ENCODE peak calls at places on chromosome 1, in nine cellular contexts. M is mesothelial cell of epicardium, S is omental fat pad, C is fibroblast of lung, L is fibroblast of pulmonary artery, E is lower lobe of right lung, Y is neural progenitor cell, Z is upper lobe of right lung, K is cardiac fibroblast. P is an unnamed sample.
A peak's percentile ranks its signal among the peaks of the same experiment; 100 is the strongest.

GRCh38 chr1:192724670-192725069 is 84.2 kb upstream of the RGS2 start:
- DNase-seq in M (no peak), S (no peak), C (no peak), L (no peak), E (no peak), Y (no peak), Z (no peak), K (no peak), P (peak; percentile 69)

GRCh38 chr1:224769987-224770693 is 154.0 kb downstream of the CNIH3 start:
- DNase-seq in M (no peak), S (no peak), C (peak; percentile 85), L (peak; percentile 60), E (no peak), Y (no peak), Z (no peak), K (peak; percentile 46), P (peak; percentile 63)

GRCh38 chr1:234599617-234600417 is 10.2 kb downstream of the IRF2BP2 start:
- DNase-seq in M (peak; percentile 76), S (peak; percentile 46), C (peak; percentile 89), L (peak; percentile 87), E (peak; percentile 89), Y (peak; percentile 96), Z (peak; percentile 94), K (peak; percentile 92), P (peak; percentile 92)

GRCh38 chr1:178311164-178311563 is 185.6 kb downstream of the CLEC20A start:
- DNase-seq in M (no peak), S (no peak), C (peak; percentile 33), L (peak; percentile 20), E (no peak), Y (no peak), Z (no peak), K (peak; percentile 46), P (no peak)

GRCh38 chr1:84768634-84769033 is 78.4 kb upstream of the SSX2IP start:
- DNase-seq in M (no peak), S (no peak), C (no peak), L (no peak), E (no peak), Y (no peak), Z (no peak), K (no peak), P (no peak)

GRCh38 chr1:1291611-1292441 is 11.6 kb downstream of the SCNN1D start:
- DNase-seq in M (peak; percentile 82), S (no peak), C (peak; percentile 59), L (peak; percentile 70), E (peak; percentile 78), Y (peak; percentile 83), Z (peak; percentile 82), K (peak; percentile 73), P (peak; percentile 41)

GRCh38 chr1:205298191-205298994 is 23.2 kb downstream of the NUAK2 start:
- DNase-seq in M (peak; percentile 62), S (no peak), C (peak; percentile 86), L (peak; percentile 97), E (no peak), Y (peak; percentile 83), Z (no peak), K (peak; percentile 95), P (peak; percentile 95)

GRCh38 chr1:151828931-151829330 is 2.7 kb downstream of the RORC start:
- DNase-seq in M (peak; percentile 51), S (no peak), C (no peak), L (peak; percentile 62), E (peak; percentile 65), Y (peak; percentile 88), Z (no peak), K (peak; percentile 75), P (peak; percentile 29)

GRCh38 chr1:207670997-207671396 is 26.1 kb downstream of the CR1L start:
- DNase-seq in M (no peak), S (no peak), C (no peak), L (no peak), E (no peak), Y (no peak), Z (no peak), K (no peak), P (no peak)

GRCh38 chr1:207669469-207670111 is 24.7 kb downstream of the CR1L start:
- DNase-seq in M (no peak), S (no peak), C (no peak), L (no peak), E (no peak), Y (no peak), Z (no peak), K (no peak), P (no peak)

GRCh38 chr1:207670192-207670591 is 25.3 kb downstream of the CR1L start:
- DNase-seq in M (no peak), S (no peak), C (no peak), L (no peak), E (no peak), Y (no peak), Z (no peak), K (no peak), P (no peak)

GRCh38 chr1:207673399-207673798 is 28.5 kb downstream of the CR1L start:
- DNase-seq in M (no peak), S (no peak), C (no peak), L (no peak), E (no peak), Y (no peak), Z (no peak), K (no peak), P (no peak)

DNA sequence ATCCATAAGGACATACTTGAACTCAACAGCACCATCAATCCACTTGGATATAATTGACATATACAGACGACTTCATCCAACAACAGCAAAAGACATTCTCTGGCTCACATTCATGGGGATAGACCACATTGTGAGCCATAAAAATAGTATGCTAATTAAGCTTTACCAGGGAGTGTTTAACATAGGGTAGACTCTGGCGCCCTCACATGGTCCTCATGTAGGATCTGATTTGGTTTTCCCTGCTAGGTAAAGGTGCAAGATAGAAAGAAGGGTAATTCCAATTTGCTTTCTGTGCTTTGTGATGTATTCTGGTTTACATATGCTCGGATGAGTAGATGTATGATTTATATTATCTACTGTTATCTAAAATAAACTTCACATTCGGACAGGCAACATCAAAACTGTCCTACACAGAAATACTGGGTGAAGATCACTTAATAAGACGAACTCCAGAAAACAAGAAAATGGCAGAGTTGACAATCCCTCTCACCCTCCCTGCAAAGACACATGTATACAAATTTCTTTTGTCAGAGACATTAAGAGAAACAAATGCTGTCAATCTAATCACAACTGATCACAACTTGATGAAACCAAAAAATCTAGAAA is 27.7 kb downstream of the CR1L start:
- DNase-seq in M (no peak), S (no peak), C (peak; percentile 57), L (peak; percentile 37), E (no peak), Y (peak; percentile 70), Z (no peak), K (peak; percentile 28), P (peak; percentile 14)
- TF ChIP-seq CTCF in M (no peak), S (no peak), C (peak; percentile 57), L (peak; percentile 37), E (peak; percentile 40), Y (peak; percentile 81), Z (peak; percentile 49), K (peak; percentile 32), P (peak; percentile 43)

DNA sequence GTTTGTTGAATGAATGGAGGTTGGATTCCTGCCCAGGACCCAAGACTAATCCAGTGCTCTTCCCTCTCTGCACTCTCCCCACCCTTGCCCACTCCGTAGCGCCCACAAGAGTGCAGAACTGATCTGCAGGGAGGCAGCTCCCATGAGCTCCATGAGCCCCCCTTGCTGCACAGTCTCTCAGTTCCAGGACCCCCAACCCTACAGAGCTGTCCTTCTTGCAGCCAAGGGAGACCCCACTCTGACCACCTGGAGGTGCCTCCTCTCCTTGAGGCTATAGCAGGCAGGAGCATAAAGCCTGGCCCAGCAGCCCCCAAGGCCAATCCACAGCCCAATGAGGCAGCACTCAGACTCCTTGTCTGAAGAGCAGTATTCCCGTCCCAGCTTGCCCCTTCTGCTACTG is 209.2 kb upstream of the ZC3H12A start:
- DNase-seq in M (no peak), S (no peak), C (no peak), L (no peak), E (no peak), Y (no peak), Z (no peak), K (no peak), P (no peak)
- TF ChIP-seq CTCF in M (no peak), S (no peak), C (no peak), L (no peak), E (no peak), Y (no peak), Z (no peak), K (no peak), P (no peak)

GRCh38 chr1:241815957-241816356 is 32.0 kb upstream of the EXO1 start:
- DNase-seq in M (no peak), S (no peak), C (no peak), L (no peak), E (no peak), Y (no peak), Z (no peak), K (no peak), P (no peak)
- TF ChIP-seq CTCF in M (no peak), S (no peak), C (no peak), L (no peak), E (no peak), Y (no peak), Z (no peak), K (no peak), P (no peak)

GRCh38 chr1:156121441-156121840 is 6.9 kb downstream of the LMNA start:
- DNase-seq in M (no peak), S (no peak), C (no peak), L (no peak), E (no peak), Y (no peak), Z (no peak), K (no peak), P (no peak)

GRCh38 chr1:156122086-156122485 is 7.6 kb downstream of the LMNA start:
- DNase-seq in M (no peak), S (no peak), C (no peak), L (no peak), E (no peak), Y (no peak), Z (no peak), K (no peak), P (no peak)

GRCh38 chr1:156124557-156125483 is 10.3 kb downstream of the LMNA start:
- DNase-seq in M (no peak), S (no peak), C (peak; percentile 48), L (no peak), E (peak; percentile 78), Y (no peak), Z (peak; percentile 80), K (peak; percentile 67), P (peak; percentile 69)

GRCh38 chr1:156122519-156123355 is 8.2 kb downstream of the LMNA start:
- DNase-seq in M (no peak), S (peak; percentile 69), C (peak; percentile 94), L (peak; percentile 92), E (peak; percentile 75), Y (peak; percentile 29), Z (peak; percentile 84), K (peak; percentile 94), P (peak; percentile 92)

DNA sequence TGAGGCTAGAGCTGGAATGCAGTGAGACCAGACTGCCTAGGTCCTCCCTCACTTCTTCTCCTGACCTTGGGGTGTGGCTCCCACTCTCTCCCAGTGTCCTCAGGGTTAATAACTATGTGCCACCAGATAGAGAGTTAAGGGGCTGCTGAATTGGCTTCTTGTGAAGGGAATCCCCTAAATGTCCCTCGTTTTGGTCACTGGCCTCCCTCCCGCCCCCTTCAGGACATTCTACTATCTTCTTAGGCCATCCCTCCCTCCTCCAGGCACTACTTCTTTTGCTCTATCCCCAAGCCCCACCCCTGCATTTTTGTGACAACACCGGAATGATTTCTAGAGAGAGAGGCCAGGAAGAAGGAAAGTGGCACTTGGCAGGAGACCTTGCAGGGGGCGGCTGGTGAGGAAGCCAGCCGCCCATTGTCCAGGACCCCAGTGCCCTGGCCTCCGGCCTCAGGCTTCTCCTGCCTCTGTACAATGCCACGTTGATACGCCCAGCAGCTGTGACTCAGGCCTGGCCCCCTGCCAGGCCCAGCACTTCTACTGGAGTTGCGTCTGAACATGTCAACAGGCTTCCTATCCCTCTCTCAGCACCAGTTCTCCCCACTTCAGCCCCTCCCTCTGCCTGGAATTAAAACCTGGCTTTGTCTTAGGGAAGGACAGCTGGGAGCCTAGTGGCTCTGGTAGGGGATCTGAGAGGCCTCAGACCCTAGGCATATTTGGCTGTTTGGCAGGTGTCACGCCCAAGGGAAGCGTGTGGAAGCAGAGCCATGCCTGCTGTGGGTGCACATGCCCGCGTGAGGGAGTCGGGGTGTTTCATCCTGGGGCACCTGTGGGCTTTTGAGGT is 9.1 kb downstream of the LMNA start:
- DNase-seq in M (peak; percentile 88), S (peak; percentile 80), C (peak; percentile 98), L (peak; percentile 98), E (peak; percentile 95), Y (peak; percentile 78), Z (peak; percentile 97), K (peak; percentile 99), P (peak; percentile 100)
- TF ChIP-seq CTCF in M (no peak), S (no peak), C (peak; percentile 35), L (peak; percentile 36), E (peak; percentile 5), Y (peak; percentile 50), Z (peak; percentile 16), K (peak; percentile 36), P (peak; percentile 37)